ENCODE peak calls at places on chromosomes 1 and 21, in four cellular contexts. N, Q, W and K are unnamed samples.

GRCh38 chr1:113976609-113977278 is 2.5 kb upstream of the OLFML3 start:
- DNase-seq in W (no peak), Q (peak; percentile 4), N (no peak), K (peak; percentile 18)

GRCh38 chr1:232372431-232373225 is 257.3 kb downstream of the SIPA1L2 start:
- DNase-seq in Q (no peak), W (no peak), N (no peak), K (no peak)

GRCh38 chr1:29033829-29034466 is 89.8 kb downstream of the TMEM200B start:
- DNase-seq in W (no peak), Q (peak; percentile 78), N (peak; percentile 19), K (no peak)

GRCh38 chr1:101203812-101204540 is 32.8 kb upstream of the S1PR1 start:
- DNase-seq in Q (peak; percentile 97), W (peak; percentile 19), N (no peak), K (no peak)

GRCh38 chr1:94772840-94773239 is 47.3 kb upstream of the SLC44A3 start:
- DNase-seq in N (no peak), Q (no peak), W (no peak), K (no peak)

GRCh38 chr1:62175568-62176179 is 19.0 kb upstream of the L1TD1 start:
- DNase-seq in Q (peak; percentile 80), W (peak; percentile 0), N (no peak), K (peak; percentile 62)

GRCh38 chr1:30123036-30123535 is 600.3 kb downstream of the MATN1 start:
- DNase-seq in W (no peak), N (no peak), Q (no peak), K (no peak)

GRCh38 chr1:101781437-101781836 is 215.3 kb downstream of the OLFM3 start:
- DNase-seq in W (no peak), N (no peak), Q (peak; percentile 94), K (no peak)

GRCh38 chr1:224433041-224433670 is 1.4 kb downstream of the WDR26 start:
- DNase-seq in W (no peak), N (no peak), Q (peak; percentile 75), K (peak; percentile 4)

GRCh38 chr21:29904359-29905282 is 35.2 kb downstream of the GRIK1 start:
- DNase-seq in Q (peak; percentile 39), N (no peak), W (no peak), K (no peak)

GRCh38 chr21:29091032-29091431 is 17.6 kb upstream of the CCT8 start:
- DNase-seq in Q (no peak), W (no peak), N (no peak), K (no peak)

GRCh38 chr1:213276236-213276635 is 225.2 kb downstream of the RPS6KC1 start:
- DNase-seq in W (no peak), Q (no peak), N (no peak), K (no peak)

GRCh38 chr1:3219005-3219724 is 150.2 kb downstream of the PRDM16 start:
- DNase-seq in Q (no peak), W (peak; percentile 96), N (no peak), K (peak; percentile 55)

GRCh38 chr21:27827972-27828371 is 861.1 kb upstream of the ADAMTS5 start:
- DNase-seq in Q (peak; percentile 57), W (no peak), N (no peak), K (no peak)

GRCh38 chr21:46482225-46482845 is 23.6 kb downstream of the DIP2A start:
- DNase-seq in Q (peak; percentile 53), W (no peak), N (no peak), K (no peak)

GRCh38 chr1:245614476-245614875 is 459.7 kb downstream of the KIF26B start:
- DNase-seq in W (no peak), N (no peak), Q (no peak), K (no peak)

GRCh38 chr1:167927075-167927754 is 9.3 kb upstream of the DCAF6 start:
- DNase-seq in N (no peak), W (no peak), Q (no peak), K (no peak)

GRCh38 chr1:11796036-11796828 is 9.5 kb downstream of the MTHFR start:
- DNase-seq in N (no peak), W (no peak), Q (no peak), K (no peak)

GRCh38 chr1:12437629-12438028 is 180.4 kb downstream of the DHRS3 start:
- DNase-seq in N (no peak), Q (no peak), W (no peak), K (no peak)

GRCh38 chr1:103561612-103562395 is 9.6 kb upstream of the AMY2B start:
- DNase-seq in W (no peak), Q (no peak), N (no peak), K (no peak)

GRCh38 chr1:92877792-92878191 is 46.0 kb downstream of the RPL5 start:
- DNase-seq in Q (peak; percentile 51), W (peak; percentile 12), N (no peak), K (no peak)

GRCh38 chr1:35178295-35178695 is 14.7 kb downstream of the SFPQ start:
- DNase-seq in W (no peak), N (no peak), Q (no peak), K (no peak)

GRCh38 chr21:45536301-45537081 is 5.7 kb downstream of the SLC19A1 start:
- DNase-seq in Q (no peak), W (no peak), N (no peak), K (no peak)

GRCh38 chr1:241272828-241273227 is 84.2 kb downstream of the RGS7 start:
- DNase-seq in W (no peak), Q (no peak), N (no peak), K (no peak)

GRCh38 chr1:227958617-227959324 is 11.0 kb upstream of the WNT9A start:
- DNase-seq in W (no peak), N (no peak), Q (no peak), K (no peak)

GRCh38 chr1:205813755-205814058 is 709 bp upstream of the SLC41A1 start:
- DNase-seq in W (no peak), N (no peak), Q (no peak), K (no peak)

GRCh38 chr1:117821382-117821755 is 108.1 kb downstream of the GDAP2 start:
- DNase-seq in Q (no peak), N (no peak), W (no peak), K (no peak)

GRCh38 chr1:11691302-11691914 is at the start of gene DRAXIN:
- DNase-seq in W (no peak), N (no peak), Q (peak; percentile 79), K (peak; percentile 58)

GRCh38 chr1:64308856-64309255 is 105.4 kb downstream of the UBE2U start:
- DNase-seq in Q (peak; percentile 21), N (no peak), W (no peak), K (no peak)

GRCh38 chr1:235455806-235456205 is 48.4 kb downstream of the B3GALNT2 start:
- DNase-seq in N (no peak), W (no peak), Q (peak; percentile 43), K (no peak)